ENCODE peak calls at places on chromosomes 6 and 20, in four cellular contexts. F, Y, D and R are unnamed samples.

GRCh38 chr6:14406616-14407343 is 289.2 kb downstream of the CD83 start:
- DNase-seq in F (no peak), D (no peak), Y (no peak), R (no peak)

GRCh38 chr6:65075705-65076104 is 631.3 kb downstream of the EYS start:
- DNase-seq in F (no peak), Y (no peak), D (no peak), R (no peak)

GRCh38 chr20:36148439-36148838 is 6.1 kb upstream of the EPB41L1 start:
- DNase-seq in F (no peak), Y (no peak), D (no peak), R (no peak)

GRCh38 chr6:166526937-166527336 is 59.5 kb downstream of the RAMACL start:
- DNase-seq in F (no peak), Y (no peak), D (no peak), R (no peak)

GRCh38 chr6:167091149-167092107 is 31.5 kb upstream of the CCR6 start:
- DNase-seq in Y (no peak), F (no peak), D (no peak), R (no peak)

GRCh38 chr6:153215242-153215641 is 84.2 kb upstream of the RGS17 start:
- DNase-seq in F (no peak), Y (no peak), D (no peak), R (no peak)

GRCh38 chr20:47748851-47749250 is 36.4 kb downstream of the SULF2 start:
- DNase-seq in F (no peak), D (no peak), Y (no peak), R (no peak)

GRCh38 chr20:63750807-63751470 is 11.4 kb downstream of the SLC2A4RG start:
- DNase-seq in D (peak), F (no peak), Y (peak), R (no peak)

GRCh38 chr6:105994522-105995402 is 91.4 kb upstream of the PRDM1 start:
- DNase-seq in F (no peak), Y (peak), D (peak), R (peak)

GRCh38 chr20:15860850-15861249 is 712.4 kb downstream of the KIF16B start:
- DNase-seq in F (no peak), Y (no peak), D (no peak), R (peak)